ENCODE peak calls at places on chromosomes 2 and 18, in ten cellular contexts. Z, R, Y, M, E, A, X, G, Q and H are unnamed samples.
A peak's percentile ranks its signal among the peaks of the same experiment; 100 is the strongest.

GRCh38 chr2:189658808-189659207 is 2.5 kb upstream of the ASNSD1 start:
- DNase-seq in Z (no peak), R (no peak), Y (no peak), M (no peak), E (no peak), A (no peak), X (no peak), G (peak; percentile 61), Q (no peak), H (no peak)

GRCh38 chr2:15158117-15158516 is 403.0 kb downstream of the NBAS start:
- DNase-seq in Z (no peak), R (no peak), Y (no peak), M (no peak), E (no peak), A (no peak), X (no peak), G (no peak), Q (no peak), H (no peak)

GRCh38 chr2:156803243-156803642 is 367.1 kb downstream of the GPD2 start:
- DNase-seq in Z (no peak), R (peak; percentile 33), Y (no peak), M (no peak), E (peak; percentile 14), A (no peak), X (no peak), G (no peak), Q (no peak), H (no peak)

GRCh38 chr18:73478191-73478590 is 610.4 kb upstream of the NETO1 start:
- DNase-seq in Z (no peak), R (no peak), Y (no peak), M (no peak), E (no peak), A (no peak), X (no peak), G (no peak), Q (no peak), H (no peak)

GRCh38 chr2:196617430-196617829 is 22.1 kb upstream of the CCDC150 start:
- DNase-seq in Z (no peak), R (no peak), Y (no peak), M (no peak), E (no peak), A (no peak), X (no peak), G (no peak), Q (no peak), H (no peak)

GRCh38 chr2:85288244-85288725 is 39.5 kb downstream of the TGOLN2 start:
- DNase-seq in Z (peak; percentile 74), R (no peak), Y (no peak), M (no peak), E (peak; percentile 98), A (no peak), X (no peak), G (no peak), Q (no peak), H (peak; percentile 91)

GRCh38 chr2:15517793-15518192 is 43.3 kb downstream of the NBAS start:
- DNase-seq in Z (no peak), R (no peak), Y (no peak), M (no peak), E (no peak), A (no peak), X (no peak), G (no peak), Q (no peak), H (no peak)

GRCh38 chr2:56410140-56410539 is 226.3 kb downstream of the CCDC85A start:
- DNase-seq in Z (no peak), R (no peak), Y (peak; percentile 7), M (no peak), E (peak; percentile 43), A (no peak), X (no peak), G (no peak), Q (no peak), H (no peak)

GRCh38 chr18:70693196-70693595 is 404.4 kb downstream of the SOCS6 start:
- DNase-seq in Z (no peak), R (no peak), Y (peak; percentile 19), M (no peak), E (no peak), A (no peak), X (no peak), G (no peak), Q (no peak), H (no peak)

GRCh38 chr2:237207641-237208040 is 122.0 kb downstream of the COPS8 start:
- DNase-seq in Z (no peak), R (peak; percentile 44), Y (peak; percentile 96), M (peak; percentile 85), E (peak; percentile 17), A (peak; percentile 83), X (no peak), G (no peak), Q (no peak), H (peak; percentile 91)

GRCh38 chr2:230441188-230441897 is 25.3 kb downstream of the SP100 start:
- DNase-seq in Z (no peak), R (no peak), Y (peak; percentile 57), M (no peak), E (no peak), A (no peak), X (no peak), G (no peak), Q (no peak), H (peak; percentile 72)

GRCh38 chr2:55966431-55967118 is 43.0 kb upstream of the EFEMP1 start:
- DNase-seq in Z (no peak), R (peak; percentile 22), Y (peak; percentile 40), M (peak; percentile 19), E (no peak), A (peak; percentile 59), X (no peak), G (no peak), Q (no peak), H (peak; percentile 29)

GRCh38 chr18:74625157-74625556 is 27.5 kb downstream of the ZNF407 start:
- DNase-seq in Z (no peak), R (no peak), Y (no peak), M (no peak), E (no peak), A (no peak), X (no peak), G (no peak), Q (no peak), H (no peak)

GRCh38 chr2:240164586-240164985 is 24.1 kb upstream of the OTOS start:
- DNase-seq in Z (no peak), R (no peak), Y (no peak), M (no peak), E (no peak), A (no peak), X (no peak), G (no peak), Q (no peak), H (no peak)

GRCh38 chr2:200050921-200051620 is 95.7 kb downstream of the MAIP1 start:
- DNase-seq in Z (peak; percentile 68), R (peak; percentile 48), Y (no peak), M (no peak), E (no peak), A (no peak), X (no peak), G (no peak), Q (no peak), H (no peak)

GRCh38 chr2:200161458-200161857 is 145.0 kb upstream of the SPATS2L start:
- DNase-seq in Z (no peak), R (no peak), Y (no peak), M (no peak), E (peak; percentile 51), A (no peak), X (no peak), G (no peak), Q (no peak), H (no peak)

GRCh38 chr2:149333636-149334035 is 3.2 kb downstream of the LYPD6 start:
- DNase-seq in Z (no peak), R (no peak), Y (no peak), M (no peak), E (no peak), A (no peak), X (no peak), G (no peak), Q (no peak), H (no peak)

GRCh38 chr2:2810504-2810903 is 479.4 kb upstream of the MYT1L start:
- DNase-seq in Z (no peak), R (no peak), Y (no peak), M (no peak), E (no peak), A (no peak), X (no peak), G (no peak), Q (no peak), H (no peak)
- TF ChIP-seq CTCF in Z (no peak), R (no peak), Y (no peak), M (no peak), E (no peak), A (no peak), X (no peak), G (no peak), Q (no peak), H (no peak)

GRCh38 chr2:20666114-20666363 is 905 bp upstream of the GDF7 start:
- DNase-seq in Z (no peak), R (no peak), Y (no peak), M (no peak), E (no peak), A (no peak), X (no peak), G (no peak), Q (no peak), H (no peak)

GRCh38 chr2:20667531-20668401 is 822 bp downstream of the GDF7 start:
- DNase-seq in Z (no peak), R (no peak), Y (no peak), M (no peak), E (peak; percentile 33), A (no peak), X (peak; percentile 34), G (no peak), Q (no peak), H (no peak)

GRCh38 chr2:20667151-20667530 is 197 bp downstream of the GDF7 start:
- DNase-seq in Z (no peak), R (no peak), Y (no peak), M (no peak), E (no peak), A (no peak), X (no peak), G (no peak), Q (no peak), H (no peak)

GRCh38 chr2:20665261-20666113 is 1.5 kb upstream of the GDF7 start:
- DNase-seq in Z (no peak), R (no peak), Y (no peak), M (no peak), E (no peak), A (no peak), X (no peak), G (no peak), Q (no peak), H (no peak)

GRCh38 chr2:20666364-20667150 is at the start of gene GDF7:
- DNase-seq in Z (no peak), R (peak; percentile 59), Y (no peak), M (peak; percentile 49), E (no peak), A (no peak), X (peak; percentile 72), G (no peak), Q (no peak), H (no peak)
- TF ChIP-seq CTCF in Z (peak; percentile 23), R (no peak), Y (no peak), M (peak; percentile 33), E (no peak), A (no peak), X (peak; percentile 61), G (no peak), Q (peak; percentile 24), H (no peak)

GRCh38 chr2:152588911-152589310 is 128.3 kb downstream of the PRPF40A start:
- DNase-seq in Z (no peak), R (no peak), Y (no peak), M (no peak), E (no peak), A (no peak), X (no peak), G (no peak), Q (no peak), H (no peak)
- TF ChIP-seq CTCF in Z (no peak), R (no peak), Y (no peak), M (no peak), E (no peak), A (no peak), X (no peak), G (no peak), Q (no peak), H (no peak)

GRCh38 chr18:65091737-65092329 is 659.0 kb upstream of the CDH7 start:
- DNase-seq in Z (peak; percentile 32), R (peak; percentile 19), Y (peak; percentile 2), M (no peak), E (peak; percentile 44), A (no peak), X (peak; percentile 6), G (peak; percentile 27), Q (no peak), H (peak; percentile 2)
- TF ChIP-seq CTCF in Z (peak; percentile 49), R (peak; percentile 36), Y (peak; percentile 24), M (peak; percentile 51), E (peak; percentile 62), A (no peak), X (peak; percentile 68), G (peak; percentile 26), Q (peak; percentile 22), H (no peak)